ENCODE peak calls at places on chromosomes 6 and 20, in seven cellular contexts. R is GM23248; H is mucosa of gallbladder; K is Jurkat, Clone E6-1; F is HuH-7; Y is stimulated activated CD8-positive, alpha-beta memory T cell treated with anti-CD3 and anti-CD28 coated beads, Interleukin-4, amount 100 ng/mL, for 24 hours; X is hypothalamus. I is an unnamed sample.

GRCh38 chr6:51531623-51532022 is 555.8 kb downstream of the PKHD1 start:
- DNase-seq in R (no peak), H (no peak), K (peak), F (no peak), Y (no peak), X (no peak), I (no peak)

GRCh38 chr6:40852667-40853383 is 186.2 kb downstream of the UNC5CL start:
- DNase-seq in R (peak), H (no peak), K (peak), F (peak), Y (no peak), X (no peak), I (no peak)

GRCh38 chr20:41046716-41047115 is 18.1 kb downstream of the TOP1 start:
- DNase-seq in R (peak), H (no peak), K (no peak), F (no peak), Y (no peak), X (no peak), I (peak)

GRCh38 chr6:1347187-1347560 is 35.3 kb downstream of the FOXQ1 start:
- DNase-seq in R (no peak), H (no peak), K (peak), F (no peak), Y (no peak), X (no peak), I (no peak)

GRCh38 chr6:152232494-152233151 is 404.5 kb downstream of the SYNE1 start:
- DNase-seq in R (peak), H (no peak), K (peak), F (no peak), Y (no peak), X (no peak), I (no peak)

GRCh38 chr6:54291146-54291545 is 17.1 kb upstream of the TINAG start:
- DNase-seq in R (peak), H (no peak), K (no peak), F (no peak), Y (no peak), X (no peak), I (peak)

GRCh38 chr6:89745096-89745495 is 74.5 kb downstream of the MDN1 start:
- DNase-seq in R (no peak), H (no peak), K (no peak), F (no peak), Y (no peak), X (no peak), I (no peak)

GRCh38 chr6:75481936-75482593 is 11.5 kb downstream of the FILIP1 start:
- DNase-seq in R (peak), H (no peak), K (no peak), F (no peak), Y (no peak), X (no peak), I (no peak)

GRCh38 chr6:29763491-29764289 is 40.5 kb downstream of the HLA-F start:
- DNase-seq in R (peak), H (no peak), K (no peak), F (no peak), Y (no peak), X (no peak), I (peak)

GRCh38 chr6:110768057-110768456 is 47.2 kb downstream of the CDK19 start:
- DNase-seq in R (no peak), H (no peak), K (no peak), F (no peak), Y (no peak), X (no peak), I (no peak)

GRCh38 chr6:157514659-157515496 is 133.9 kb downstream of the ZDHHC14 start:
- DNase-seq in R (peak), H (peak), K (no peak), F (peak), Y (no peak), X (no peak), I (peak)

GRCh38 chr20:61922936-61923335 is 142.7 kb downstream of the TAF4 start:
- DNase-seq in R (no peak), H (no peak), K (no peak), F (no peak), Y (no peak), X (no peak), I (no peak)

GRCh38 chr20:24837721-24838456 is 111.2 kb upstream of the CST7 start:
- DNase-seq in R (peak), H (no peak), K (no peak), F (no peak), Y (no peak), X (no peak), I (no peak)

GRCh38 chr6:44388135-44388487 is 605 bp downstream of the CDC5L start:
- DNase-seq in R (no peak), H (no peak), K (no peak), F (no peak), Y (no peak), X (no peak), I (no peak)

GRCh38 chr20:32918296-32918695 is 59.6 kb downstream of the EFCAB8 start:
- DNase-seq in R (no peak), H (peak), K (no peak), F (no peak), Y (no peak), X (no peak), I (no peak)

GRCh38 chr20:15396026-15396425 is 1058.6 kb upstream of the FLRT3 start:
- DNase-seq in R (no peak), H (no peak), K (no peak), F (no peak), Y (no peak), X (no peak), I (no peak)

GRCh38 chr20:19710336-19710721 is 47.7 kb upstream of the RIN2 start:
- DNase-seq in R (no peak), H (peak), K (no peak), F (no peak), Y (no peak), X (no peak), I (no peak)

GRCh38 chr6:7805828-7806227 is 79.9 kb downstream of the BMP6 start:
- DNase-seq in R (no peak), H (no peak), K (no peak), F (no peak), Y (no peak), X (no peak), I (no peak)

GRCh38 chr6:89268776-89269175 is 46.3 kb downstream of the GABRR2 start:
- DNase-seq in R (no peak), H (no peak), K (no peak), F (no peak), Y (no peak), X (no peak), I (no peak)

GRCh38 chr6:137677714-137678113 is 183.5 kb upstream of the OLIG3 start:
- DNase-seq in R (no peak), H (no peak), K (no peak), F (no peak), Y (no peak), X (no peak), I (no peak)

GRCh38 chr6:27871919-27872633 is 40.1 kb downstream of the OR2B2 start:
- DNase-seq in R (peak), H (peak), K (peak), F (peak), Y (peak), X (no peak), I (no peak)

GRCh38 chr6:279630-280029 is 12.7 kb upstream of the DUSP22 start:
- DNase-seq in R (no peak), H (no peak), K (no peak), F (no peak), Y (no peak), X (no peak), I (no peak)

GRCh38 chr20:54643761-54644160 is 168.4 kb downstream of the DOK5 start:
- DNase-seq in R (peak), H (no peak), K (no peak), F (no peak), Y (no peak), X (no peak), I (no peak)